ENCODE peak calls at places on chromosomes 16 and 17, in four cellular contexts. M, U, Z and X are unnamed samples.

GRCh38 chr17:8421571-8421970 is 14.1 kb upstream of the NDEL1 start:
- ATAC-seq in M (no peak), Z (no peak), U (no peak), X (no peak)

GRCh38 chr16:87395181-87395842 is 3.2 kb downstream of the MAP1LC3B start:
- ATAC-seq in M (no peak), U (no peak), Z (no peak), X (no peak)

GRCh38 chr17:45177563-45177962 is 15.9 kb downstream of the HEXIM2 start:
- ATAC-seq in Z (no peak), U (no peak), M (no peak), X (no peak)

GRCh38 chr17:49815761-49816281 is 27.3 kb downstream of the KAT7 start:
- ATAC-seq in M (no peak), Z (no peak), U (peak; percentile 92), X (no peak)

GRCh38 chr17:82114872-82115271 is 16.8 kb upstream of the FASN start:
- ATAC-seq in U (no peak), M (no peak), Z (no peak), X (no peak)

GRCh38 chr17:72476575-72476986 is 355.8 kb downstream of the SOX9 start:
- ATAC-seq in U (no peak), Z (no peak), M (no peak), X (no peak)

GRCh38 chr17:44904001-44904984 is 5.0 kb upstream of the EFTUD2 start:
- ATAC-seq in M (no peak), Z (no peak), U (no peak), X (no peak)

GRCh38 chr16:3480901-3481695 is 14.2 kb downstream of the C16orf90 start:
- ATAC-seq in M (no peak), U (no peak), Z (no peak), X (no peak)

GRCh38 chr16:15516609-15517008 is 82.2 kb downstream of the BMERB1 start:
- ATAC-seq in M (no peak), Z (no peak), U (no peak), X (no peak)

GRCh38 chr16:1093284-1094123 is 2.5 kb downstream of the C1QTNF8 start:
- ATAC-seq in U (no peak), M (peak; percentile 55), Z (no peak), X (peak; percentile 15)

GRCh38 chr17:76727745-76728456 is 1.3 kb downstream of the METTL23 start:
- ATAC-seq in U (no peak), M (no peak), Z (no peak), X (no peak)

GRCh38 chr17:58755577-58756245 is at the start of gene PPM1E:
- ATAC-seq in Z (peak; percentile 80), U (peak; percentile 97), M (peak; percentile 92), X (peak; percentile 76)

GRCh38 chr17:54867634-54868033 is 33.0 kb upstream of the TOM1L1 start:
- ATAC-seq in Z (no peak), U (no peak), M (no peak), X (no peak)

GRCh38 chr16:49055824-49056545 is 225.7 kb downstream of the CBLN1 start:
- ATAC-seq in Z (peak; percentile 6), M (no peak), U (no peak), X (no peak)

GRCh38 chr17:20074489-20074888 is 65.3 kb downstream of the SPECC1 start:
- ATAC-seq in U (peak; percentile 16), Z (peak; percentile 64), M (no peak), X (no peak)